ENCODE peak calls at places on chromosomes 12 and 14, in ten cellular contexts. A, W, F, T, V, G, U, L, P and M are unnamed samples.
A peak's percentile ranks its signal among the peaks of the same experiment; 100 is the strongest.

GRCh38 chr12:90280564-90281058 is 572.0 kb upstream of the ATP2B1 start:
- DNase-seq in A (no peak), W (no peak), F (no peak), T (no peak), V (no peak), G (no peak), U (no peak), L (no peak), P (no peak), M (peak; percentile 6)

GRCh38 chr12:123958876-123959275 is 13.8 kb downstream of the CCDC92 start:
- DNase-seq in A (no peak), W (no peak), F (no peak), T (no peak), V (no peak), G (no peak), U (no peak), L (no peak), P (no peak), M (no peak)

GRCh38 chr14:95667251-95667693 is 19.0 kb upstream of the TCL1B start:
- DNase-seq in A (no peak), W (no peak), F (no peak), T (no peak), V (no peak), G (no peak), U (no peak), L (no peak), P (peak; percentile 95), M (no peak)

GRCh38 chr12:23204933-23205778 is 580.2 kb downstream of the ETNK1 start:
- DNase-seq in A (peak; percentile 61), W (no peak), F (peak; percentile 9), T (peak; percentile 65), V (no peak), G (no peak), U (no peak), L (peak; percentile 50), P (peak; percentile 58), M (no peak)

GRCh38 chr12:7709969-7710368 is 1.3 kb upstream of the DPPA3 start:
- DNase-seq in A (no peak), W (no peak), F (no peak), T (no peak), V (no peak), G (no peak), U (no peak), L (no peak), P (no peak), M (no peak)

GRCh38 chr12:123233505-123234299 is 466 bp downstream of the MTRFR start:
- DNase-seq in A (no peak), W (peak; percentile 39), F (peak; percentile 6), T (no peak), V (no peak), G (no peak), U (no peak), L (peak; percentile 24), P (no peak), M (no peak)

GRCh38 chr14:102318781-102319276 is 717 bp upstream of the ZNF839 start:
- DNase-seq in A (no peak), W (peak; percentile 51), F (no peak), T (no peak), V (no peak), G (peak; percentile 30), U (no peak), L (no peak), P (no peak), M (no peak)

GRCh38 chr12:70080577-70080976 is 162.7 kb upstream of the CNOT2 start:
- DNase-seq in A (no peak), W (no peak), F (no peak), T (no peak), V (no peak), G (no peak), U (no peak), L (no peak), P (no peak), M (no peak)

GRCh38 chr14:71212093-71212492 is 304.8 kb downstream of the PCNX1 start:
- DNase-seq in A (no peak), W (no peak), F (no peak), T (no peak), V (no peak), G (no peak), U (no peak), L (no peak), P (no peak), M (no peak)

GRCh38 chr14:61098711-61099110 is 117.7 kb downstream of the SLC38A6 start:
- DNase-seq in A (no peak), W (no peak), F (no peak), T (no peak), V (no peak), G (no peak), U (no peak), L (no peak), P (no peak), M (no peak)

GRCh38 chr12:130909111-130909510 is 37.2 kb downstream of the RAN start:
- DNase-seq in A (no peak), W (no peak), F (no peak), T (no peak), V (no peak), G (no peak), U (no peak), L (no peak), P (no peak), M (no peak)

GRCh38 chr14:28701733-28702132 is 64.9 kb upstream of the FOXG1 start:
- DNase-seq in A (no peak), W (no peak), F (no peak), T (no peak), V (no peak), G (no peak), U (no peak), L (no peak), P (no peak), M (no peak)

GRCh38 chr12:131456301-131457027 is 254.4 kb upstream of the SFSWAP start:
- DNase-seq in A (no peak), W (no peak), F (no peak), T (no peak), V (no peak), G (no peak), U (no peak), L (no peak), P (no peak), M (no peak)

GRCh38 chr14:73783107-73783727 is 68.4 kb upstream of the PTGR2 start:
- DNase-seq in A (no peak), W (no peak), F (no peak), T (no peak), V (no peak), G (no peak), U (no peak), L (no peak), P (no peak), M (no peak)

GRCh38 chr12:89038831-89039509 is 313.3 kb downstream of the DUSP6 start:
- DNase-seq in A (no peak), W (no peak), F (no peak), T (no peak), V (no peak), G (no peak), U (no peak), L (peak; percentile 16), P (no peak), M (no peak)

GRCh38 chr12:42086021-42086420 is 58.7 kb downstream of the GXYLT1 start:
- DNase-seq in A (no peak), W (no peak), F (no peak), T (no peak), V (no peak), G (no peak), U (no peak), L (no peak), P (no peak), M (no peak)

GRCh38 chr12:111304642-111305071 is 64.2 kb downstream of the PHETA1 start:
- DNase-seq in A (no peak), W (no peak), F (peak; percentile 20), T (no peak), V (peak; percentile 20), G (no peak), U (no peak), L (peak; percentile 30), P (no peak), M (no peak)

GRCh38 chr12:46830731-46831334 is 5.0 kb upstream of the SLC38A4 start:
- DNase-seq in A (no peak), W (no peak), F (no peak), T (peak; percentile 10), V (no peak), G (no peak), U (no peak), L (no peak), P (no peak), M (no peak)

GRCh38 chr12:121652767-121653497 is 16.5 kb downstream of the MORN3 start:
- DNase-seq in A (no peak), W (no peak), F (no peak), T (no peak), V (no peak), G (no peak), U (no peak), L (no peak), P (no peak), M (no peak)

GRCh38 chr14:35534884-35535793 is 1.2 kb downstream of the INSM2 start:
- DNase-seq in A (peak; percentile 82), W (peak; percentile 78), F (peak; percentile 65), T (peak; percentile 84), V (peak; percentile 59), G (peak; percentile 64), U (peak; percentile 6), L (peak; percentile 61), P (peak; percentile 69), M (peak; percentile 47)

GRCh38 chr12:51867796-51868428 is 19.4 kb upstream of the FIGNL2 start:
- DNase-seq in A (peak; percentile 22), W (no peak), F (no peak), T (no peak), V (no peak), G (no peak), U (no peak), L (no peak), P (no peak), M (no peak)

GRCh38 chr12:2215709-2216560 is 163.1 kb downstream of the CACNA1C start:
- DNase-seq in A (no peak), W (no peak), F (no peak), T (no peak), V (no peak), G (no peak), U (no peak), L (no peak), P (no peak), M (no peak)

GRCh38 chr14:65411656-65412188 is 808 bp upstream of the FUT8 start:
- DNase-seq in A (peak; percentile 80), W (peak; percentile 91), F (peak; percentile 64), T (peak; percentile 97), V (peak; percentile 80), G (peak; percentile 95), U (peak; percentile 87), L (peak; percentile 88), P (peak; percentile 56), M (peak; percentile 76)

GRCh38 chr12:53208877-53209463 is 1.9 kb upstream of the ITGB7 start:
- DNase-seq in A (peak; percentile 69), W (no peak), F (no peak), T (no peak), V (no peak), G (no peak), U (no peak), L (peak; percentile 75), P (no peak), M (no peak)

GRCh38 chr12:52056801-52057613 is 5.8 kb downstream of the NR4A1 start:
- DNase-seq in A (no peak), W (peak; percentile 70), F (no peak), T (peak; percentile 67), V (no peak), G (no peak), U (no peak), L (no peak), P (no peak), M (no peak)

GRCh38 chr12:32115404-32116104 is 8.9 kb downstream of the BICD1 start:
- DNase-seq in A (no peak), W (peak; percentile 81), F (no peak), T (peak; percentile 96), V (no peak), G (peak; percentile 57), U (no peak), L (no peak), P (no peak), M (no peak)

GRCh38 chr12:24363177-24363754 is 413.8 kb upstream of the SOX5 start:
- DNase-seq in A (no peak), W (no peak), F (no peak), T (no peak), V (no peak), G (no peak), U (no peak), L (no peak), P (no peak), M (no peak)

GRCh38 chr12:56071648-56072047 is 8.3 kb upstream of the ERBB3 start:
- DNase-seq in A (no peak), W (no peak), F (no peak), T (no peak), V (no peak), G (no peak), U (no peak), L (no peak), P (no peak), M (no peak)